ENCODE peak calls at places on chromosomes 3 and 15, in ten cellular contexts. One of them, this sample, is unnamed.

GRCh38 chr3:35739181-35739809 is 100.0 kb downstream of the ARPP21 start:
- DNase-seq in foreskin fibroblast: no peak
- DNase-seq in kidney tubule cell: no peak
- DNase-seq in GM06990: no peak
- DNase-seq in AG08395: no peak
- DNase-seq in H9: peak
- DNase-seq in RPMI7951: no peak
- DNase-seq in NCI-H748 treated with DMSO at 0.1 percent for 48 hours: no peak
- DNase-seq in ureter: no peak
- DNase-seq in NCI-H774: no peak
- DNase-seq in this sample: no peak

GRCh38 chr15:46918462-46919125 is 798.7 kb upstream of the SEMA6D start:
- DNase-seq in foreskin fibroblast: no peak
- DNase-seq in kidney tubule cell: no peak
- DNase-seq in GM06990: no peak
- DNase-seq in AG08395: no peak
- DNase-seq in H9: no peak
- DNase-seq in RPMI7951: no peak
- DNase-seq in NCI-H748 treated with DMSO at 0.1 percent for 48 hours: no peak
- DNase-seq in ureter: no peak
- DNase-seq in NCI-H774: no peak
- DNase-seq in this sample: no peak

GRCh38 chr3:188497021-188497420 is 343.1 kb downstream of the LPP start:
- DNase-seq in foreskin fibroblast: no peak
- DNase-seq in kidney tubule cell: no peak
- DNase-seq in GM06990: no peak
- DNase-seq in AG08395: peak
- DNase-seq in H9: no peak
- DNase-seq in RPMI7951: peak
- DNase-seq in NCI-H748 treated with DMSO at 0.1 percent for 48 hours: no peak
- DNase-seq in ureter: no peak
- DNase-seq in NCI-H774: no peak
- DNase-seq in this sample: no peak

GRCh38 chr3:47976135-47976758 is 40.0 kb downstream of the MAP4 start:
- DNase-seq in foreskin fibroblast: no peak
- DNase-seq in kidney tubule cell: no peak
- DNase-seq in GM06990: peak
- DNase-seq in AG08395: no peak
- DNase-seq in H9: no peak
- DNase-seq in RPMI7951: no peak
- DNase-seq in NCI-H748 treated with DMSO at 0.1 percent for 48 hours: no peak
- DNase-seq in ureter: no peak
- DNase-seq in NCI-H774: no peak
- DNase-seq in this sample: no peak

GRCh38 chr15:20345401-20345958 is 196.1 kb downstream of the GOLGA6L6 start:
- DNase-seq in foreskin fibroblast: no peak
- DNase-seq in kidney tubule cell: no peak
- DNase-seq in GM06990: no peak
- DNase-seq in AG08395: no peak
- DNase-seq in H9: peak
- DNase-seq in RPMI7951: no peak
- DNase-seq in NCI-H748 treated with DMSO at 0.1 percent for 48 hours: no peak
- DNase-seq in ureter: peak
- DNase-seq in NCI-H774: no peak
- DNase-seq in this sample: no peak

GRCh38 chr3:105747056-105747455 is 121.8 kb downstream of the CBLB start:
- DNase-seq in foreskin fibroblast: peak
- DNase-seq in kidney tubule cell: peak
- DNase-seq in GM06990: no peak
- DNase-seq in AG08395: peak
- DNase-seq in H9: no peak
- DNase-seq in RPMI7951: peak
- DNase-seq in NCI-H748 treated with DMSO at 0.1 percent for 48 hours: no peak
- DNase-seq in ureter: no peak
- DNase-seq in NCI-H774: no peak
- DNase-seq in this sample: no peak

GRCh38 chr15:53884441-53884840 is 93.8 kb upstream of the UNC13C start:
- DNase-seq in foreskin fibroblast: no peak
- DNase-seq in kidney tubule cell: no peak
- DNase-seq in GM06990: no peak
- DNase-seq in AG08395: no peak
- DNase-seq in H9: no peak
- DNase-seq in RPMI7951: no peak
- DNase-seq in NCI-H748 treated with DMSO at 0.1 percent for 48 hours: no peak
- DNase-seq in ureter: no peak
- DNase-seq in NCI-H774: no peak
- DNase-seq in this sample: no peak

GRCh38 chr3:72322264-72322976 is 525.8 kb downstream of the SHQ1 start:
- DNase-seq in foreskin fibroblast: no peak
- DNase-seq in kidney tubule cell: no peak
- DNase-seq in GM06990: no peak
- DNase-seq in AG08395: no peak
- DNase-seq in H9: no peak
- DNase-seq in RPMI7951: no peak
- DNase-seq in NCI-H748 treated with DMSO at 0.1 percent for 48 hours: no peak
- DNase-seq in ureter: no peak
- DNase-seq in NCI-H774: no peak
- DNase-seq in this sample: no peak

GRCh38 chr15:34793901-34794300 is 1.4 kb downstream of the ACTC1 start:
- DNase-seq in foreskin fibroblast: no peak
- DNase-seq in kidney tubule cell: peak
- DNase-seq in GM06990: no peak
- DNase-seq in AG08395: peak
- DNase-seq in H9: no peak
- DNase-seq in RPMI7951: no peak
- DNase-seq in NCI-H748 treated with DMSO at 0.1 percent for 48 hours: no peak
- DNase-seq in ureter: no peak
- DNase-seq in NCI-H774: no peak
- DNase-seq in this sample: no peak

GRCh38 chr3:124780767-124781485 is 50.7 kb downstream of the UMPS start:
- DNase-seq in foreskin fibroblast: peak
- DNase-seq in kidney tubule cell: peak
- DNase-seq in GM06990: no peak
- DNase-seq in AG08395: peak
- DNase-seq in H9: no peak
- DNase-seq in RPMI7951: peak
- DNase-seq in NCI-H748 treated with DMSO at 0.1 percent for 48 hours: no peak
- DNase-seq in ureter: peak
- DNase-seq in NCI-H774: no peak
- DNase-seq in this sample: no peak

GRCh38 chr15:77029166-77030041 is 34.5 kb downstream of the PSTPIP1 start:
- DNase-seq in foreskin fibroblast: no peak
- DNase-seq in kidney tubule cell: no peak
- DNase-seq in GM06990: no peak
- DNase-seq in AG08395: no peak
- DNase-seq in H9: peak
- DNase-seq in RPMI7951: no peak
- DNase-seq in NCI-H748 treated with DMSO at 0.1 percent for 48 hours: no peak
- DNase-seq in ureter: peak
- DNase-seq in NCI-H774: no peak
- DNase-seq in this sample: no peak

GRCh38 chr3:39064646-39065045 is 12.8 kb downstream of the WDR48 start:
- DNase-seq in foreskin fibroblast: peak
- DNase-seq in kidney tubule cell: peak
- DNase-seq in GM06990: no peak
- DNase-seq in AG08395: peak
- DNase-seq in H9: no peak
- DNase-seq in RPMI7951: no peak
- DNase-seq in NCI-H748 treated with DMSO at 0.1 percent for 48 hours: no peak
- DNase-seq in ureter: no peak
- DNase-seq in NCI-H774: no peak
- DNase-seq in this sample: no peak

GRCh38 chr3:81497565-81497964 is 263.9 kb downstream of the GBE1 start:
- DNase-seq in foreskin fibroblast: peak
- DNase-seq in kidney tubule cell: no peak
- DNase-seq in GM06990: no peak
- DNase-seq in AG08395: no peak
- DNase-seq in H9: no peak
- DNase-seq in RPMI7951: no peak
- DNase-seq in NCI-H748 treated with DMSO at 0.1 percent for 48 hours: no peak
- DNase-seq in ureter: no peak
- DNase-seq in NCI-H774: no peak
- DNase-seq in this sample: no peak

GRCh38 chr3:183193762-183194701 is 31.5 kb upstream of the LAMP3 start:
- DNase-seq in foreskin fibroblast: peak
- DNase-seq in kidney tubule cell: no peak
- DNase-seq in GM06990: no peak
- DNase-seq in AG08395: no peak
- DNase-seq in H9: no peak
- DNase-seq in RPMI7951: no peak
- DNase-seq in NCI-H748 treated with DMSO at 0.1 percent for 48 hours: peak
- DNase-seq in ureter: no peak
- DNase-seq in NCI-H774: peak
- DNase-seq in this sample: peak

GRCh38 chr3:100027321-100027720 is 87.0 kb downstream of the FILIP1L start:
- DNase-seq in foreskin fibroblast: no peak
- DNase-seq in kidney tubule cell: peak
- DNase-seq in GM06990: no peak
- DNase-seq in AG08395: no peak
- DNase-seq in H9: no peak
- DNase-seq in RPMI7951: no peak
- DNase-seq in NCI-H748 treated with DMSO at 0.1 percent for 48 hours: no peak
- DNase-seq in ureter: no peak
- DNase-seq in NCI-H774: no peak
- DNase-seq in this sample: no peak

GRCh38 chr3:40336101-40336500 is 26.6 kb downstream of the EIF1B start:
- DNase-seq in foreskin fibroblast: no peak
- DNase-seq in kidney tubule cell: peak
- DNase-seq in GM06990: no peak
- DNase-seq in AG08395: no peak
- DNase-seq in H9: no peak
- DNase-seq in RPMI7951: no peak
- DNase-seq in NCI-H748 treated with DMSO at 0.1 percent for 48 hours: no peak
- DNase-seq in ureter: no peak
- DNase-seq in NCI-H774: no peak
- DNase-seq in this sample: no peak

GRCh38 chr15:40881351-40881750 is 7.3 kb upstream of the RHOV start:
- DNase-seq in foreskin fibroblast: no peak
- DNase-seq in kidney tubule cell: no peak
- DNase-seq in GM06990: no peak
- DNase-seq in AG08395: no peak
- DNase-seq in H9: no peak
- DNase-seq in RPMI7951: no peak
- DNase-seq in NCI-H748 treated with DMSO at 0.1 percent for 48 hours: no peak
- DNase-seq in ureter: no peak
- DNase-seq in NCI-H774: no peak
- DNase-seq in this sample: no peak

GRCh38 chr3:124266517-124266916 is 274.6 kb upstream of the ROPN1 start:
- DNase-seq in foreskin fibroblast: no peak
- DNase-seq in kidney tubule cell: peak
- DNase-seq in GM06990: no peak
- DNase-seq in AG08395: no peak
- DNase-seq in H9: no peak
- DNase-seq in RPMI7951: peak
- DNase-seq in NCI-H748 treated with DMSO at 0.1 percent for 48 hours: peak
- DNase-seq in ureter: no peak
- DNase-seq in NCI-H774: peak
- DNase-seq in this sample: peak

GRCh38 chr3:49747792-49748480 is 24.2 kb upstream of the GMPPB start:
- DNase-seq in foreskin fibroblast: peak
- DNase-seq in kidney tubule cell: peak
- DNase-seq in GM06990: no peak
- DNase-seq in AG08395: peak
- DNase-seq in H9: no peak
- DNase-seq in RPMI7951: peak
- DNase-seq in NCI-H748 treated with DMSO at 0.1 percent for 48 hours: no peak
- DNase-seq in ureter: no peak
- DNase-seq in NCI-H774: no peak
- DNase-seq in this sample: no peak

GRCh38 chr3:107644631-107645030 is 121.9 kb downstream of the BBX start:
- DNase-seq in foreskin fibroblast: peak
- DNase-seq in kidney tubule cell: no peak
- DNase-seq in GM06990: no peak
- DNase-seq in AG08395: no peak
- DNase-seq in H9: no peak
- DNase-seq in RPMI7951: no peak
- DNase-seq in NCI-H748 treated with DMSO at 0.1 percent for 48 hours: no peak
- DNase-seq in ureter: no peak
- DNase-seq in NCI-H774: no peak
- DNase-seq in this sample: no peak

GRCh38 chr15:82999905-83000671 is 11.4 kb downstream of the C15orf40 start:
- DNase-seq in foreskin fibroblast: peak
- DNase-seq in kidney tubule cell: peak
- DNase-seq in GM06990: no peak
- DNase-seq in AG08395: peak
- DNase-seq in H9: no peak
- DNase-seq in RPMI7951: peak
- DNase-seq in NCI-H748 treated with DMSO at 0.1 percent for 48 hours: peak
- DNase-seq in ureter: no peak
- DNase-seq in NCI-H774: peak
- DNase-seq in this sample: peak

GRCh38 chr3:196193738-196194541 is 17.3 kb downstream of the ZDHHC19 start:
- DNase-seq in foreskin fibroblast: no peak
- DNase-seq in kidney tubule cell: no peak
- DNase-seq in GM06990: no peak
- DNase-seq in AG08395: no peak
- DNase-seq in H9: no peak
- DNase-seq in RPMI7951: no peak
- DNase-seq in NCI-H748 treated with DMSO at 0.1 percent for 48 hours: no peak
- DNase-seq in ureter: no peak
- DNase-seq in NCI-H774: no peak
- DNase-seq in this sample: no peak

GRCh38 chr3:179071161-179071568 is 444 bp downstream of the ZMAT3 start:
- DNase-seq in foreskin fibroblast: no peak
- DNase-seq in kidney tubule cell: peak
- DNase-seq in GM06990: peak
- DNase-seq in AG08395: no peak
- DNase-seq in H9: no peak
- DNase-seq in RPMI7951: no peak
- DNase-seq in NCI-H748 treated with DMSO at 0.1 percent for 48 hours: no peak
- DNase-seq in ureter: peak
- DNase-seq in NCI-H774: no peak
- DNase-seq in this sample: peak

GRCh38 chr3:181278468-181279238 is 289.1 kb upstream of the DNAJC19 start:
- DNase-seq in foreskin fibroblast: no peak
- DNase-seq in kidney tubule cell: no peak
- DNase-seq in GM06990: no peak
- DNase-seq in AG08395: no peak
- DNase-seq in H9: no peak
- DNase-seq in RPMI7951: no peak
- DNase-seq in NCI-H748 treated with DMSO at 0.1 percent for 48 hours: peak
- DNase-seq in ureter: no peak
- DNase-seq in NCI-H774: no peak
- DNase-seq in this sample: peak

GRCh38 chr3:141955163-141955562 is 78.7 kb downstream of the ATP1B3 start:
- DNase-seq in foreskin fibroblast: peak
- DNase-seq in kidney tubule cell: peak
- DNase-seq in GM06990: no peak
- DNase-seq in AG08395: peak
- DNase-seq in H9: no peak
- DNase-seq in RPMI7951: peak
- DNase-seq in NCI-H748 treated with DMSO at 0.1 percent for 48 hours: no peak
- DNase-seq in ureter: no peak
- DNase-seq in NCI-H774: no peak
- DNase-seq in this sample: no peak

GRCh38 chr3:112333386-112334334 is 704 bp downstream of the CD200 start:
- DNase-seq in foreskin fibroblast: no peak
- DNase-seq in kidney tubule cell: peak
- DNase-seq in GM06990: no peak
- DNase-seq in AG08395: no peak
- DNase-seq in H9: peak
- DNase-seq in RPMI7951: peak
- DNase-seq in NCI-H748 treated with DMSO at 0.1 percent for 48 hours: peak
- DNase-seq in ureter: no peak
- DNase-seq in NCI-H774: no peak
- DNase-seq in this sample: peak

GRCh38 chr3:197397812-197398211 is 99.4 kb upstream of the DLG1 start:
- DNase-seq in foreskin fibroblast: no peak
- DNase-seq in kidney tubule cell: no peak
- DNase-seq in GM06990: no peak
- DNase-seq in AG08395: no peak
- DNase-seq in H9: no peak
- DNase-seq in RPMI7951: no peak
- DNase-seq in NCI-H748 treated with DMSO at 0.1 percent for 48 hours: no peak
- DNase-seq in ureter: no peak
- DNase-seq in NCI-H774: no peak
- DNase-seq in this sample: no peak